ENCODE peak calls at places on chromosome 1, in six cellular contexts. One of them, this sample, is unnamed.

GRCh38 chr1:178869114-178869697 is 1.7 kb downstream of the ANGPTL1 start:
- DNase-seq in neural progenitor cell: peak
- DNase-seq in SK-N-SH: no peak
- DNase-seq in MM.1S: no peak
- DNase-seq in IMR-90: peak
- DNase-seq in HCT116: no peak
- DNase-seq in this sample: no peak

GRCh38 chr1:204577794-204578478 is 61.7 kb downstream of the MDM4 start:
- DNase-seq in neural progenitor cell: no peak
- DNase-seq in SK-N-SH: no peak
- DNase-seq in MM.1S: peak
- DNase-seq in IMR-90: no peak
- DNase-seq in HCT116: no peak
- DNase-seq in this sample: peak

GRCh38 chr1:150535511-150536281 is 13.5 kb upstream of the ADAMTSL4 start:
- DNase-seq in neural progenitor cell: peak
- DNase-seq in SK-N-SH: no peak
- DNase-seq in MM.1S: no peak
- DNase-seq in IMR-90: peak
- DNase-seq in HCT116: no peak
- DNase-seq in this sample: peak

GRCh38 chr1:96710708-96711477 is 10.7 kb upstream of the PTBP2 start:
- DNase-seq in neural progenitor cell: no peak
- DNase-seq in SK-N-SH: no peak
- DNase-seq in MM.1S: no peak
- DNase-seq in IMR-90: peak
- DNase-seq in HCT116: no peak
- DNase-seq in this sample: no peak

GRCh38 chr1:221166162-221166500 is 286.9 kb downstream of the HLX start:
- DNase-seq in neural progenitor cell: no peak
- DNase-seq in SK-N-SH: peak
- DNase-seq in MM.1S: no peak
- DNase-seq in IMR-90: peak
- DNase-seq in HCT116: no peak
- DNase-seq in this sample: no peak

GRCh38 chr1:246978281-246978680 is 29.6 kb downstream of the ZNF695 start:
- DNase-seq in neural progenitor cell: no peak
- DNase-seq in SK-N-SH: no peak
- DNase-seq in MM.1S: no peak
- DNase-seq in IMR-90: no peak
- DNase-seq in HCT116: no peak
- DNase-seq in this sample: no peak

GRCh38 chr1:232239557-232240468 is 390.1 kb downstream of the SIPA1L2 start:
- DNase-seq in neural progenitor cell: no peak
- DNase-seq in SK-N-SH: no peak
- DNase-seq in MM.1S: no peak
- DNase-seq in IMR-90: no peak
- DNase-seq in HCT116: no peak
- DNase-seq in this sample: no peak

GRCh38 chr1:77024500-77024899 is 157.2 kb downstream of the ST6GALNAC5 start:
- DNase-seq in neural progenitor cell: no peak
- DNase-seq in SK-N-SH: no peak
- DNase-seq in MM.1S: no peak
- DNase-seq in IMR-90: no peak
- DNase-seq in HCT116: no peak
- DNase-seq in this sample: peak

GRCh38 chr1:111468717-111469100 is 5.1 kb upstream of the C1orf162 start:
- DNase-seq in neural progenitor cell: no peak
- DNase-seq in SK-N-SH: no peak
- DNase-seq in MM.1S: no peak
- DNase-seq in IMR-90: no peak
- DNase-seq in HCT116: no peak
- DNase-seq in this sample: no peak

GRCh38 chr1:243745361-243745760 is 104.7 kb downstream of the AKT3 start:
- DNase-seq in neural progenitor cell: no peak
- DNase-seq in SK-N-SH: no peak
- DNase-seq in MM.1S: no peak
- DNase-seq in IMR-90: peak
- DNase-seq in HCT116: no peak
- DNase-seq in this sample: no peak

GRCh38 chr1:200738733-200739498 is at the start of gene CAMSAP2:
- DNase-seq in neural progenitor cell: peak
- DNase-seq in SK-N-SH: peak
- DNase-seq in MM.1S: peak
- DNase-seq in IMR-90: peak
- DNase-seq in HCT116: peak
- DNase-seq in this sample: peak

GRCh38 chr1:223135176-223135575 is 7.9 kb downstream of the TLR5 start:
- DNase-seq in neural progenitor cell: no peak
- DNase-seq in SK-N-SH: no peak
- DNase-seq in MM.1S: no peak
- DNase-seq in IMR-90: peak
- DNase-seq in HCT116: no peak
- DNase-seq in this sample: no peak

GRCh38 chr1:175629318-175629694 is 114.1 kb downstream of the TNR start:
- DNase-seq in neural progenitor cell: no peak
- DNase-seq in SK-N-SH: no peak
- DNase-seq in MM.1S: no peak
- DNase-seq in IMR-90: no peak
- DNase-seq in HCT116: no peak
- DNase-seq in this sample: no peak

GRCh38 chr1:197948926-197949899 is 32.0 kb downstream of the LHX9 start:
- DNase-seq in neural progenitor cell: no peak
- DNase-seq in SK-N-SH: no peak
- DNase-seq in MM.1S: no peak
- DNase-seq in IMR-90: no peak
- DNase-seq in HCT116: no peak
- DNase-seq in this sample: no peak

GRCh38 chr1:20123696-20124450 is 4.5 kb upstream of the PLA2G2D start:
- DNase-seq in neural progenitor cell: no peak
- DNase-seq in SK-N-SH: no peak
- DNase-seq in MM.1S: no peak
- DNase-seq in IMR-90: no peak
- DNase-seq in HCT116: no peak
- DNase-seq in this sample: no peak

DNA sequence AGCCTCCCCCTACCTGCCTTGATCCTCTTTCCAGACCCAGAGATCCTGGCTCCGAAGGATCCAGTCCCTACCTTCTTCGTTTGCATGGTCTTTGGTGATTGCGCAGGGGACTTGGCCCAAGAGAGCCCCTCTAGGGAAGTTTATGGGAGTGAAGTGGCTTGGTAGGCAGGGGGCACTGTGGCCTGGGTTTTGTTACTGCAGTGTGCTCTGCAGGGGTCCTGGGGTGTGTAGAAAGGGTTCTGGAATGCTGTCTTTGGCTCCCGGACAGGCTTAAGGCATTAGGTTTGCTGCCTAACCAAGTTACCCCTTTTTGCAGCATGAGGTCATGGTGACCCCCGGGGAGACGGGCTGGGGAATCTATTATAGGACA is 3.8 kb downstream of the ATP8B2 start:
- DNase-seq in neural progenitor cell: peak
- DNase-seq in SK-N-SH: peak
- DNase-seq in MM.1S: no peak
- DNase-seq in IMR-90: no peak
- DNase-seq in HCT116: no peak
- DNase-seq in this sample: peak
- TF ChIP-seq CTCF in neural progenitor cell: peak
- TF ChIP-seq CTCF in SK-N-SH: peak
- TF ChIP-seq CTCF in MM.1S: peak
- TF ChIP-seq CTCF in IMR-90: peak
- TF ChIP-seq CTCF in HCT116: no peak
- TF ChIP-seq CTCF in this sample: peak

GRCh38 chr1:1616045-1616821 is 933 bp downstream of the MIB2 start:
- DNase-seq in neural progenitor cell: peak
- DNase-seq in SK-N-SH: peak
- DNase-seq in MM.1S: peak
- DNase-seq in IMR-90: peak
- DNase-seq in HCT116: no peak
- DNase-seq in this sample: peak

GRCh38 chr1:1616838-1617237 is 1.5 kb downstream of the MIB2 start:
- DNase-seq in neural progenitor cell: no peak
- DNase-seq in SK-N-SH: no peak
- DNase-seq in MM.1S: no peak
- DNase-seq in IMR-90: no peak
- DNase-seq in HCT116: no peak
- DNase-seq in this sample: peak

GRCh38 chr1:1618396-1619068 is 3.2 kb downstream of the MIB2 start:
- DNase-seq in neural progenitor cell: no peak
- DNase-seq in SK-N-SH: no peak
- DNase-seq in MM.1S: no peak
- DNase-seq in IMR-90: no peak
- DNase-seq in HCT116: no peak
- DNase-seq in this sample: no peak

GRCh38 chr1:1617925-1618324 is 2.6 kb downstream of the MIB2 start:
- DNase-seq in neural progenitor cell: no peak
- DNase-seq in SK-N-SH: no peak
- DNase-seq in MM.1S: no peak
- DNase-seq in IMR-90: no peak
- DNase-seq in HCT116: no peak
- DNase-seq in this sample: no peak

DNA sequence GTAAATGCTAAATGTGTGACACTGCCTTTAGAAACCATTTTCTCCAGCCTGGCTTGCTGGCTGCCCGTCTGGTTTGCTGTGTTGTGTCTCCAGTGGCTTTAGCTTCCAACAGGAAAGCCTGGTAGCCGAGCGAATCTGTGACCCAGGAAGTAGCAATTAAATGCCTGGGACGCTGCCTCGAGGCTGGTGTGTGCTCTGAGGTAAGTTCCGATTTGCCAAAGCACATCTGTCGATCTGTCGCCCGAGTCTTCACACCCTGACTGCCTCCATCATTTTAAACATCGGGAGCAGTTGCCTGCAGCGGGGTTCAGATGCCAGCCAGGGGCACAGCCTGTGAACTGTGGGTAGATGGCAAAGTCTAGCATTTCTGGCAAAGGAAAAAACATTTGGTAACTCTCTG is 2.2 kb downstream of the MIB2 start:
- DNase-seq in neural progenitor cell: no peak
- DNase-seq in SK-N-SH: no peak
- DNase-seq in MM.1S: no peak
- DNase-seq in IMR-90: no peak
- DNase-seq in HCT116: no peak
- DNase-seq in this sample: no peak
- H3K4me3 ChIP-seq in neural progenitor cell: no peak
- H3K4me3 ChIP-seq in SK-N-SH: no peak
- H3K4me3 ChIP-seq in MM.1S: no peak
- H3K4me3 ChIP-seq in IMR-90: no peak
- H3K4me3 ChIP-seq in HCT116: no peak
- H3K4me3 ChIP-seq in this sample: no peak

DNA sequence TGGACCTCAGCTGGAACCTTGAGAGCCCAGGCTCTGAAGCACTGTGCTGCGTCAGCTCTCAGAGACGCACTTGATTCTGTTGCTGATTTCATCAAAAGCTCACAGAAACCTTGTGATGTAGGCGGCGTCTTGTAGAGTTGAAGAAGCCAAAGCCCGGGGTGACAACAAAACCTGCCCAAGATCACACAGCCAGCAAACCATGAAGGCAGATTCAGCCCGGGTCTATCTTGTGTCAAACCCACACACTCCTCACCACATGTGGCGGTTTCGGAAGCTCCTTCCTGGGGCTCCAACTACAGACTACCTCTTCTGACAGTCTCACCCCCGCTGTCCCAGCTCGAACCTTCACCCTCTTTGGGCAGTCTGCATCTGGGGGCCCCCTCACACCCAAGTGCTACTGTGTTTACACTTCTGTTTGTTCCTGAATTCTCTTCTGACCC is 50.4 kb downstream of the TENT5C start:
- DNase-seq in neural progenitor cell: no peak
- DNase-seq in SK-N-SH: no peak
- DNase-seq in MM.1S: peak
- DNase-seq in IMR-90: no peak
- DNase-seq in HCT116: no peak
- DNase-seq in this sample: no peak
- H3K9ac ChIP-seq in neural progenitor cell: no peak
- H3K9ac ChIP-seq in SK-N-SH: no peak
- H3K9ac ChIP-seq in MM.1S: peak
- H3K9ac ChIP-seq in IMR-90: no peak
- H3K9ac ChIP-seq in HCT116: no peak
- H3K9ac ChIP-seq in this sample: no peak

GRCh38 chr1:154478013-154478412 is 24.0 kb upstream of the TDRD10 start:
- DNase-seq in neural progenitor cell: no peak
- DNase-seq in SK-N-SH: no peak
- DNase-seq in MM.1S: no peak
- DNase-seq in IMR-90: no peak
- DNase-seq in HCT116: no peak
- DNase-seq in this sample: no peak

GRCh38 chr1:154481058-154481457 is 21.0 kb upstream of the TDRD10 start:
- DNase-seq in neural progenitor cell: peak
- DNase-seq in SK-N-SH: peak
- DNase-seq in MM.1S: peak
- DNase-seq in IMR-90: no peak
- DNase-seq in HCT116: no peak
- DNase-seq in this sample: no peak

GRCh38 chr1:154479764-154480421 is 22.1 kb upstream of the TDRD10 start:
- DNase-seq in neural progenitor cell: peak
- DNase-seq in SK-N-SH: peak
- DNase-seq in MM.1S: peak
- DNase-seq in IMR-90: peak
- DNase-seq in HCT116: peak
- DNase-seq in this sample: peak

GRCh38 chr1:154476791-154477190 is 25.2 kb upstream of the TDRD10 start:
- DNase-seq in neural progenitor cell: no peak
- DNase-seq in SK-N-SH: no peak
- DNase-seq in MM.1S: peak
- DNase-seq in IMR-90: no peak
- DNase-seq in HCT116: peak
- DNase-seq in this sample: no peak

DNA sequence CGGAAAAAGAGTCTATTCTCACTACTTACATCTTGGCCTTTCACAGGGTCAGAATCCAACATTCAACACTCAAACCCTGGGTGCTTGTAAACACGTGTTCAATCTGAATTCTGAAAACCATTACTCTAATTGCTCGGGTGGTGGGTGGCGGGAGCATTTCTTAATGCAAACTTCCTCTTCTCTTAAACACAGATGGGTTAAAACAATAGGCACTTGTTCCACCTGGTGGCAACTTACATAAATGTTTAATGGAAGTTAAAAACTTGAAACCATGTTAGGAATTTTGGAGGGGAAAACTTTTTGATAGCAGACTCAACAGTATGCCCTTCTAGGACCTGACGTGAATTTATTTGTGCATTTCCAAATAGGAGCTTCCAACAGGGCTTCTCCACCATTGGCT is 23.4 kb upstream of the TDRD10 start:
- DNase-seq in neural progenitor cell: no peak
- DNase-seq in SK-N-SH: no peak
- DNase-seq in MM.1S: peak
- DNase-seq in IMR-90: peak
- DNase-seq in HCT116: no peak
- DNase-seq in this sample: no peak
- TF ChIP-seq CTCF in neural progenitor cell: no peak
- TF ChIP-seq CTCF in SK-N-SH: peak
- TF ChIP-seq CTCF in MM.1S: peak
- TF ChIP-seq CTCF in IMR-90: peak
- TF ChIP-seq CTCF in HCT116: peak
- TF ChIP-seq CTCF in this sample: peak

This sample was measured in endodermal cell.